ENCODE peak calls at places on chromosome 4, in seven cellular contexts. J is neuronal stem cell, H is H9, I is mesenchymal stem cell, B is mesendoderm, Y is H1, M is IMR-90. Z is an unnamed sample.
A peak's percentile ranks its signal among the peaks of the same experiment; 100 is the strongest.

GRCh38 chr4:3317656-3318211 is 24.9 kb downstream of the RGS12 start:
- DNase-seq in M (no peak), Y (no peak), I (no peak), J (no peak), H (peak; percentile 30), B (no peak), Z (no peak)

GRCh38 chr4:40303751-40304150 is 31.4 kb upstream of the CHRNA9 start:
- DNase-seq in Y (no peak), I (no peak), H (no peak), M (no peak), B (no peak), J (no peak), Z (no peak)

GRCh38 chr4:52126946-52127345 is 75.8 kb downstream of the SPATA18 start:
- DNase-seq in J (no peak), Y (no peak), I (peak; percentile 35), B (peak; percentile 5), H (no peak), M (peak; percentile 8), Z (no peak)

GRCh38 chr4:14646831-14647230 is 355.4 kb upstream of the CPEB2 start:
- DNase-seq in J (no peak), B (no peak), Y (no peak), M (no peak), I (no peak), H (no peak), Z (no peak)

GRCh38 chr4:123444298-123444731 is 47.7 kb downstream of the SPRY1 start:
- DNase-seq in Y (peak; percentile 66), H (peak; percentile 65), I (peak; percentile 78), B (peak; percentile 94), J (peak; percentile 89), M (peak; percentile 56), Z (no peak)

GRCh38 chr4:100093091-100093866 is 97.0 kb downstream of the DDIT4L start:
- DNase-seq in Y (peak; percentile 81), M (peak; percentile 82), H (peak; percentile 92), J (peak; percentile 79), B (peak; percentile 98), I (peak; percentile 89), Z (peak; percentile 86)

GRCh38 chr4:102610007-102610406 is 108.8 kb downstream of the NFKB1 start:
- DNase-seq in H (no peak), Y (no peak), B (no peak), I (peak; percentile 8), J (no peak), M (peak; percentile 12), Z (no peak)

GRCh38 chr4:82786794-82787193 is 11.8 kb downstream of the SCD5 start:
- DNase-seq in I (no peak), Y (no peak), H (peak; percentile 1), M (no peak), B (no peak), J (no peak), Z (no peak)

GRCh38 chr4:127284236-127284635 is 348.5 kb upstream of the INTU start:
- DNase-seq in J (no peak), M (no peak), Y (no peak), B (no peak), I (no peak), H (no peak), Z (no peak)

GRCh38 chr4:18641334-18641733 is 619.8 kb upstream of the LCORL start:
- DNase-seq in I (no peak), M (no peak), J (no peak), H (no peak), Y (no peak), B (no peak), Z (no peak)

GRCh38 chr4:91758487-91758886 is 545.3 kb upstream of the GRID2 start:
- DNase-seq in I (peak; percentile 3), H (no peak), B (no peak), M (no peak), J (no peak), Y (no peak), Z (no peak)

GRCh38 chr4:25783943-25784342 is 78.8 kb downstream of the SEL1L3 start:
- DNase-seq in H (no peak), Y (no peak), M (no peak), J (no peak), B (no peak), I (no peak), Z (no peak)

GRCh38 chr4:53783208-53783859 is 192.0 kb upstream of the LNX1 start:
- DNase-seq in J (no peak), H (no peak), M (no peak), I (no peak), Y (no peak), B (no peak), Z (no peak)

GRCh38 chr4:83356899-83357661 is 22.4 kb upstream of the HPSE start:
- DNase-seq in M (peak; percentile 91), B (peak; percentile 68), H (no peak), I (peak; percentile 81), J (no peak), Y (no peak), Z (no peak)

GRCh38 chr4:156322592-156322991 is 368.9 kb upstream of the CTSO start:
- DNase-seq in H (no peak), B (peak; percentile 8), J (no peak), Y (no peak), M (peak; percentile 90), I (peak; percentile 86), Z (peak; percentile 42)

GRCh38 chr4:175246941-175247340 is 328.8 kb downstream of the ADAM29 start:
- DNase-seq in B (no peak), M (peak; percentile 21), Y (no peak), J (no peak), I (no peak), H (no peak), Z (no peak)

GRCh38 chr4:105808459-105809041 is 86.7 kb upstream of the NPNT start:
- DNase-seq in Y (no peak), M (peak; percentile 88), B (peak; percentile 18), I (peak; percentile 76), H (no peak), J (no peak), Z (peak; percentile 78)

GRCh38 chr4:165476214-165477098 is 97.6 kb downstream of the CPE start:
- DNase-seq in B (no peak), Y (no peak), M (peak; percentile 2), H (no peak), J (no peak), I (peak; percentile 55), Z (peak; percentile 78)

GRCh38 chr4:119632216-119632615 is 3.6 kb upstream of the PDE5A start:
- DNase-seq in I (peak; percentile 54), H (no peak), M (peak; percentile 85), Y (no peak), J (no peak), B (no peak), Z (no peak)

DNA sequence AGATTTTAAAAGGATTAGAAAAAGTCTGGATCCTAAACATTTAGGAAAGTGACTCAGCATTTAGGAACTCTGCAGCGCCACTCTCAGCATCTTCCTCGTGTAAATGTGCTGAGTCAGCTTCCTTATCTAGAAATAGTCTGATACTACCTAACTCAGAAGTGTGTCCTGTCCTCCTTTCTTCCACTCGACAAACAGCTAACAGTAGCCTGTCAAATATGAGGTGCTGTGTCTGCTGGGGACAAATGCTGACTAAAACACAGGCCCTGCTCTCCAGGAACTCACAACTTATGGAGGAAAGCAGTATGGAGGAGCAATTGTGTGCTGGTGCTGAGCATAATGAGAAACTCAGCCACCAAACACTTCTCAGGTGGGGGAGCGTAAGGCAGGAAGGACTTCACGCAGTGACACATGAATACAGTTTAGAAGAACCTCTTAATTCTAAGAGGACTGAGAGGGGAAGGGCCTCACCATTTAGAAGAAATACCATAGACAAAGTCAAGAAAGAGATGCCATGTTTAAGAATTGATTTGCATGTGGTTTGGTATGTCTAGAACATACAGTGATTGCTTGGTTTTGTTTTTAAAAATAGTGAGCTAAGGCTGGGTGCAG is 125.3 kb downstream of the SOWAHB start:
- DNase-seq in Y (no peak), M (peak; percentile 87), B (peak; percentile 81), J (no peak), I (peak; percentile 73), H (no peak), Z (no peak)
- H4K8ac ChIP-seq in Y (no peak overlapping the region), M (peak overlapping the region; percentile 14), B (no peak overlapping the region), J (no peak overlapping the region), I (peak overlapping the region; percentile 16), H (no peak overlapping the region), Z (no peak overlapping the region)

DNA sequence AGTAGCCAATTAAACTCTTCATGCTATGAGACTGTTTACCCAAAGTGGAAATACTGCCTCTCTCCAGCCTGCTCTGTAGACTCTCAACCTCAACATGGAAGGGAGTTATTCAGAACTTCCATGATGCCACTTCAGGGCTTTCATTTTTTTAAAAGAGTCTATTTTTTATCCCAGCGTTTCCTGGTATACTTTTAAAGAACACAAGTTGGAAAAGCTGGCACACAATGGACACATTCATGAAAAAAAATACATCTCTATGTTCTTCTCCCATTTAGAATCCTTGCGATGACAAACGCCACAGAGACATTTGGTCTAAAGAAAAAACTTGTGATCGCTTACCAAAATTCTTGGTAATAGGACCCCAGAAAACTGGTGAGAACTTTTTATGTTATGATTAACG is 126.2 kb downstream of the PRSS12 start:
- DNase-seq in B (no peak), I (no peak), Y (no peak), M (no peak), H (no peak), J (no peak), Z (no peak)
- H2BK120ac ChIP-seq in B (no peak overlapping the region), I (no peak overlapping the region), Y (no peak overlapping the region), M (no peak overlapping the region), H (no peak overlapping the region), J (no peak overlapping the region), Z (no peak overlapping the region)

GRCh38 chr4:173014836-173015235 is 153.8 kb upstream of the GALNT7 start:
- DNase-seq in Y (no peak), B (peak; percentile 81), M (no peak), J (no peak), I (no peak), H (no peak), Z (no peak)
- H4K8ac ChIP-seq in Y (no peak overlapping the region), B (no peak overlapping the region), M (no peak overlapping the region), J (no peak overlapping the region), I (no peak overlapping the region), H (no peak overlapping the region), Z (no peak overlapping the region)

DNA sequence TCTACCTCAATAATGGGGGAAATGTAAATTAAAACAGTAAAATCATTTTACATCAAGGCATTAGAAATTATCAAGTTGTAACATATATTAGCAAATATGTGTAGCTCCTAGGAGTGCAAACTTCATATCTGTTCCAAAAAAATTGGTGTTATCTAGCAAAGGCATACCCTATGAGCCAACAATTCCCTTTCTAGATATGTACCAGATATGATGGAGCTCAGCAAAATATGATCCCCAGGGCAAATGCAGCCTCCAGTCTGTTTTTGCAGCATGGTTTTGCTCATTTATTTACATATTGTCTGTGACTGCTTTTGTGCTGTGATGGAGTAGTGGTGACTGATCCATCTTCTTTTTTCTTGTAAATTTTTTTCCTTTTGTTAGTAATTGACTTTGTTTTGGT is 41.0 kb downstream of the CEP135 start:
- DNase-seq in B (no peak), M (no peak), Y (no peak), I (no peak), J (no peak), H (no peak), Z (peak; percentile 53)
- H2BK120ac ChIP-seq in B (no peak overlapping the region), M (no peak overlapping the region), Y (no peak overlapping the region), I (no peak overlapping the region), J (no peak overlapping the region), H (no peak overlapping the region), Z (no peak overlapping the region)